ENCODE peak calls at places on chromosome 14, in six cellular contexts. K is omental fat pad, N is endothelial cell, V is fibroblast of lung, Y is HCT116, R is AG09309. Z is an unnamed sample.

GRCh38 chr14:90088160-90088559 is 26.4 kb downstream of the KCNK13 start:
- DNase-seq in K (no peak), N (no peak), Y (no peak), R (peak; percentile 1), V (no peak), Z (no peak)

GRCh38 chr14:106530031-106530422 is 1003.6 kb downstream of the TMEM121 start:
- DNase-seq in K (no peak), N (no peak), Y (no peak), V (no peak), R (no peak), Z (no peak)

GRCh38 chr14:60807971-60808370 is 73.4 kb downstream of the MNAT1 start:
- DNase-seq in Y (no peak), R (no peak), K (no peak), N (no peak), V (no peak), Z (no peak)

GRCh38 chr14:68703093-68703492 is 89.8 kb downstream of the ZFP36L1 start:
- DNase-seq in V (peak; percentile 65), R (no peak), N (no peak), Y (no peak), K (no peak), Z (no peak)

GRCh38 chr14:55243813-55244212 is 27.4 kb upstream of the FBXO34 start:
- DNase-seq in V (no peak), N (no peak), K (no peak), R (no peak), Y (no peak), Z (no peak)

GRCh38 chr14:93788557-93789365 is 476 bp upstream of the PRIMA1 start:
- DNase-seq in V (no peak), K (no peak), N (peak; percentile 18), R (no peak), Y (no peak), Z (no peak)

GRCh38 chr14:57863471-57863870 is 2.4 kb downstream of the SLC35F4 start:
- DNase-seq in Y (no peak), N (no peak), K (no peak), V (no peak), R (no peak), Z (no peak)

GRCh38 chr14:71497645-71498086 is 434.6 kb upstream of the RGS6 start:
- DNase-seq in Y (no peak), R (no peak), K (no peak), V (peak; percentile 47), N (no peak), Z (peak; percentile 41)

GRCh38 chr14:68547305-68548193 is 245.3 kb downstream of the ZFP36L1 start:
- DNase-seq in Y (peak; percentile 85), K (no peak), N (no peak), V (peak; percentile 94), R (peak; percentile 82), Z (no peak)

GRCh38 chr14:58607571-58608317 is 30.0 kb upstream of the DACT1 start:
- DNase-seq in R (peak; percentile 44), K (no peak), V (peak; percentile 29), Y (no peak), N (no peak), Z (no peak)

GRCh38 chr14:31420013-31420318 is 384 bp downstream of the HEATR5A start:
- DNase-seq in Y (no peak), N (peak; percentile 75), V (no peak), K (no peak), R (no peak), Z (peak; percentile 51)

GRCh38 chr14:69048456-69048855 is 69.4 kb upstream of the ACTN1 start:
- DNase-seq in Y (no peak), N (no peak), K (no peak), V (peak; percentile 18), R (no peak), Z (no peak)

GRCh38 chr14:95515523-95516517 is 630 bp downstream of the SYNE3 start:
- DNase-seq in V (no peak), N (peak; percentile 61), Y (no peak), K (no peak), R (no peak), Z (peak; percentile 94)

GRCh38 chr14:86596024-86596423 is 1066.1 kb downstream of the FLRT2 start:
- DNase-seq in N (no peak), R (no peak), V (no peak), Y (no peak), K (no peak), Z (peak; percentile 4)
- TF ChIP-seq CTCF in N (no peak), R (no peak), V (no peak), Y (no peak), K (no peak), Z (no peak)

DNA sequence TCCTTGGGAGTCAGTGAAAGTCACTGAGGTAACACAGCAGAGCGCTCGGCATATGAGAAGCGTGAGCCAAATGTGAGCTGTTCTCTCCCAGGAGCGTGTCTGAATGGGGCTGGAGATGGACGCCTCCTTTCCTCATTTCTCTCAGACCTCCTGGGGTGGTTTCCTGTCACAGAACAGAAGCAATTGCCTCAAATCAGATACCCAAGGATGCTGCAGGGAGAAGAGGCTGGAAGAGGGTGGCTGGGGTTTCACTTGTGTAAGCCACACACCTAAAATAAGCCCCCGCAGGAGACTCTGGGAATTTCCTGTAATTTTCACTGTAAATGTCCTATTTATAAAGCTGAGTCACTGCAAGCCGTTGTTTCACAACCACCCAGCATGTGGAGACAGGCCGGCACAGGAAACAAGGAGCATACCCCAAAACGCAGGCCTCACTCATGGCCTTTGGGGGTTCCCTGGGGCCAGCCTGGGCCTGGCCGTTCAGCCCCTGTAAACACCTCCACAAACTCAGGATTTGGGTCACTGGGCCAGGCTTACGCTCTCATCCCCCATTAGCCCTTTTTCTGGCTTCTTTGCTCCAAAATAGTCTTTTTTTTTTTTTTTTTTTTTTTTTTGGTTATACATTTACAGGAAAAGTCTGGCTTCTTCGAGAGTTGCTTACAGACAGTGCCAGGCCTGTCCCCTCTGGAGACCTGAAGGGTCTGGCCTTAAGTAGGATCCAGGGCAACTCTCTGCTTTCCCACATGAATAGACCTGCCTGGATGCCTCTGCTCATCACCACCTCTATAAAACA is 55.3 kb downstream of the VCPKMT start:
- DNase-seq in K (peak; percentile 63), N (peak; percentile 23), R (peak; percentile 85), Y (no peak), V (peak; percentile 92), Z (peak; percentile 61)
- TF ChIP-seq CTCF in K (no peak), N (peak; percentile 11), R (no peak), Y (no peak), V (peak; percentile 12), Z (no peak)

GRCh38 chr14:39704581-39704980 is 272.3 kb upstream of the FBXO33 start:
- DNase-seq in V (no peak), N (no peak), K (no peak), R (no peak), Y (no peak), Z (no peak)
- TF ChIP-seq CTCF in V (no peak), N (no peak), K (no peak), R (no peak), Y (no peak), Z (no peak)

DNA sequence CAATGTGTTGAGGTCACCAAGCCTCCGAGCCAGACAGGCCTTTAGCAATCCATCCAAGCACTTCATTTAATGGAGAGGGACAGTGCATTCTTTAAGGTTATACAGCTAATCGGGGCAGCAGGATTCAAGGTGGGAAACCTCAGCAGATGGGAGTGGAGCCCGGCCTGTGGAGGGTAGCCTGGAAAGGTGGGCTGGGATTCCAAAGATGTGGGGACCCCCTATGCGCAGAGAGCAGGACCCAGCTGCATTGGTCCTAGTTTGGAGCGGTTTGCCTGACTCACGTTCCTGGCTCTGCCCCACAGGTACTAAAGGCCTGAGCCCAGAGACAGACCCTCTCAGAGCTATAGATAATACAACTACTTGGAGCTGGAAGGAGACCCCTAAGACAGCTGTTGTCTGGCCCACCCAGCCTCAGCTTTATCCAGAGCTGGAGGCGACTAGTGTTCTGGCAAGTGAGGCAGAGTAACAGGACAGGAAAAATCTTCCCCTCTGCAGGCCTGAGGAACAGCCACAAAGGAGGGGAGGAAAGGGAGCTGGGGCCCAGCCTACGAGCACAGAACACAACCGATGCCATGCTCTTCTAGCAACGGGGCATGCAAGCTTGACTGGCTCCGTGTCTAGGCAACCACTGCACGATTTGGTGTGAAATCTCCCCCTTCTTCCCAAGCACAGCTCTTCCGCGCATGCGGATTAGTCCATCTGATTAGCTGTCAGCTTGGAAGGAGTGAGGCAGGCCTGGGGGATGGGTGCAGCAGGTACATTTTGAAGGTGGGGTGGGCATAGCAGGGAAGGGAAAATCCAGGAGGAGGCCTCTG is 1.1 kb upstream of the MYH7 start:
- DNase-seq in N (no peak), K (no peak), V (no peak), R (no peak), Y (no peak), Z (no peak)
- TF ChIP-seq CTCF in N (no peak), K (no peak), V (no peak), R (no peak), Y (no peak), Z (no peak)

GRCh38 chr14:21860172-21860571 is 186.6 kb upstream of the OR4E1 start:
- DNase-seq in V (peak; percentile 5), Y (peak; percentile 22), R (no peak), N (peak; percentile 18), K (no peak), Z (peak; percentile 9)
- TF ChIP-seq CTCF in V (peak; percentile 28), Y (peak; percentile 79), R (peak; percentile 9), N (peak; percentile 70), K (no peak), Z (peak; percentile 31)

DNA sequence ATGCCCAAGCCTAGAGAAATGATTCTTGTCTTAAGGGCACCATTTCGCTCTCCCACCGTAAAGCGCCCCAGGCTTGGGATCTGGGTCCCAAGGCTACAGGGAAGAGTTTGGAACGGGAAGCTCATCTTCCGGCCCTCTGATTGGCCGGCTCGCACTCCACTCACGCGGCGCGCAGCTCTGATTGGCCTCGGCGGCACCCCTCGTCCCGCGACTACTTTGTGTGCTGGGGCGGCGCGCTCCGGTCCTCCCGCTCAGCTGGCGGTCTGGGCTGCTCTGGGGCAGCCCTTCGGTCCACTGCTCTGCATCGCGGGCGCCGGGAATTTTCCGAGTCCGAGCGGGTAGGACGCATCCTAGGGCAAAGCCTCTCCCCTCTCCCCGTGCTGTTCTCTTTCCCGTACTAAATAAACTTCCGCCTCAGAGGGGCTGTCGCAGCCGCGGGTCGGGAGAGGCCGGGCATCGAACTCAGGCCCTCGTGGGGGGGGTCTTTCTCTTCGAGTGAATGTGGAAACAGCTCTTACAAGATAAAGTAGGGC is 808 bp upstream of the FUT8 start:
- DNase-seq in N (peak; percentile 85), K (peak; percentile 65), V (peak; percentile 92), R (peak; percentile 67), Y (peak; percentile 83), Z (peak; percentile 86)
- TF ChIP-seq CTCF in N (no peak), K (no peak), V (no peak), R (no peak), Y (no peak), Z (no peak)